ENCODE peak calls at places on chromosomes 13 and 19, in five cellular contexts. U is mesothelial cell of epicardium, T is fibroblast of lung, R is transverse colon, P is fibroblast of the aortic adventitia. H is an unnamed sample.

GRCh38 chr19:33388817-33389573 is 15.5 kb downstream of the CEBPG start:
- DNase-seq in U (no peak), T (no peak), R (no peak), P (no peak), H (no peak)

GRCh38 chr19:39692166-39692565 is 12.1 kb upstream of the LGALS14 start:
- DNase-seq in U (no peak), T (no peak), R (no peak), P (no peak), H (no peak)

GRCh38 chr19:49442354-49442753 is 1.0 kb upstream of the SLC17A7 start:
- DNase-seq in U (no peak), T (no peak), R (peak), P (no peak), H (no peak)

GRCh38 chr19:2887391-2887914 is 13.3 kb upstream of the ZNF57 start:
- DNase-seq in U (no peak), T (peak), R (no peak), P (peak), H (no peak)

GRCh38 chr19:1910169-1910568 is 5.0 kb downstream of the ADAT3 start:
- DNase-seq in U (no peak), T (peak), R (no peak), P (no peak), H (no peak)

GRCh38 chr13:54758795-54759194 is 1730.2 kb downstream of the OLFM4 start:
- DNase-seq in U (no peak), T (no peak), R (no peak), P (no peak), H (no peak)

GRCh38 chr19:1027953-1028902 is 1.8 kb downstream of the CNN2 start:
- DNase-seq in U (peak), T (peak), R (peak), P (peak), H (no peak)

GRCh38 chr19:1901940-1902404 is 3.2 kb upstream of the ADAT3 start:
- DNase-seq in U (no peak), T (peak), R (peak), P (no peak), H (no peak)

GRCh38 chr13:64688893-64689677 is 2541.1 kb downstream of the PCDH9 start:
- DNase-seq in U (no peak), T (peak), R (no peak), P (peak), H (no peak)

GRCh38 chr13:79711631-79712030 is 230.7 kb downstream of the NDFIP2 start:
- DNase-seq in U (no peak), T (no peak), R (no peak), P (no peak), H (no peak)

GRCh38 chr13:67238277-67238859 is 8.2 kb upstream of the PCDH9 start:
- DNase-seq in U (no peak), T (peak), R (no peak), P (peak), H (no peak)

GRCh38 chr13:32824061-32824460 is 192.2 kb upstream of the KL start:
- DNase-seq in U (no peak), T (no peak), R (no peak), P (no peak), H (no peak)

GRCh38 chr13:51625555-51626345 is 41.5 kb downstream of the WDFY2 start:
- DNase-seq in U (no peak), T (peak), R (no peak), P (peak), H (no peak)

GRCh38 chr19:38529610-38530009 is 88.1 kb downstream of the MAP4K1 start:
- DNase-seq in U (no peak), T (no peak), R (no peak), P (no peak), H (no peak)

GRCh38 chr19:1998712-1999708 is 16.5 kb downstream of the BTBD2 start:
- DNase-seq in U (no peak), T (no peak), R (no peak), P (no peak), H (no peak)

GRCh38 chr13:95624020-95624419 is 20.5 kb downstream of the DZIP1 start:
- DNase-seq in U (no peak), T (peak), R (no peak), P (peak), H (no peak)

GRCh38 chr13:67123165-67123564 is 107.0 kb downstream of the PCDH9 start:
- DNase-seq in U (no peak), T (no peak), R (no peak), P (no peak), H (no peak)

GRCh38 chr19:7534531-7534980 is 961 bp upstream of the PNPLA6 start:
- DNase-seq in U (peak), T (peak), R (peak), P (peak), H (peak)

GRCh38 chr13:42398542-42398941 is 126.6 kb downstream of the AKAP11 start:
- DNase-seq in U (no peak), T (no peak), R (no peak), P (peak), H (no peak)

GRCh38 chr13:21130116-21130515 is 46.2 kb downstream of the SKA3 start:
- DNase-seq in U (no peak), T (no peak), R (no peak), P (peak), H (no peak)

DNA sequence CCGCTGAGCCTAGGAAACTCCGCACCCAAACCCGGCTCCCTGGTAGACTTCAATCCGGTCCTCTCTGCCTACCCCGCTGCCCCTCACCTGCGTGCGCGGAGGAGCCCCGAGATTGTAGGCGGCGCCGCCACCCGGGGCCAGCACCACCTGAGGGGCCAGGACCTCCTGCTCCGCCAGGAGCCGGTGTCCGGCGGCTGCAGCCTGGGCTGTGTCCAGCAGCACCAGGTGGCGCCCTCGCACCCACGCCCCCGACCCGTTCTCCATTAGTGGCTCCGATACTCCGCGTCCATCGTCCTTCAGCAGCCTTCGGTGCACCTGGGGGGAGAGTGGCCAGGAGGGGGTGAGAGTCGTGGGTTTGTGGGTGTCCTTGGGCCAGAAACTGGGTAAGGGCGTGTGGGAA is 18.5 kb downstream of the MAN2B1 start:
- DNase-seq in U (no peak), T (no peak), R (no peak), P (no peak), H (no peak)
- TF ChIP-seq CTCF in U (no peak), T (no peak), R (no peak), P (no peak), H (no peak)

GRCh38 chr19:48060381-48060780 is 16.5 kb upstream of the CABP5 start:
- DNase-seq in U (no peak), T (no peak), R (no peak), P (no peak), H (no peak)

GRCh38 chr19:48061401-48062344 is 17.8 kb upstream of the CABP5 start:
- DNase-seq in U (no peak), T (no peak), R (no peak), P (no peak), H (no peak)

GRCh38 chr19:48053856-48054255 is 10.0 kb upstream of the CABP5 start:
- DNase-seq in U (no peak), T (no peak), R (no peak), P (no peak), H (no peak)

GRCh38 chr19:48064509-48064908 is 20.6 kb upstream of the CABP5 start:
- DNase-seq in U (no peak), T (no peak), R (no peak), P (no peak), H (no peak)

DNA sequence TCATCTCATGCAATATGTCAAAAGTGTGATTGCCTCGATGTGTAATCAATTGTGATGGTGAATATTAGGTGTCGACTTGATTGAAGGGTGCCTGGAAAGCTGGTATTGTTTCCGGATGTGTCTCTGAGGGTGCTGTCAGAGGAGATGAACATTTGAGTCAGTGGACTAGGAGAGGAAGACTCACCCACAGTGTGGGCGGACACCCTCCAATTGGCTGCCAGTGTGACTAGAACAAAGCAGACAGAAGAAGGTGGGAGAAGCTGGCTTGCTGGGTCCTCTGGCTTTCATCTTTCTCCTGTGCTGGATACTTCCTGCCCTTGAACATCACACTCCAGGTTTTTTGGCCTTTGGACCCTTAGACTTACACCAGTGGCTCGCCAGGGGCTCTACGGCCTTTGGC is 15.5 kb upstream of the CABP5 start:
- DNase-seq in U (no peak), T (no peak), R (no peak), P (no peak), H (no peak)
- TF ChIP-seq CTCF in U (no peak), T (no peak), R (no peak), P (no peak), H (no peak)

GRCh38 chr19:51164215-51164614 is 22.1 kb downstream of the SIGLEC7 start:
- DNase-seq in U (no peak), T (no peak), R (no peak), P (no peak), H (no peak)

GRCh38 chr19:51158474-51159129 is 16.5 kb downstream of the SIGLEC7 start:
- DNase-seq in U (peak), T (peak), R (peak), P (peak), H (peak)

GRCh38 chr19:51163257-51163656 is 21.2 kb downstream of the SIGLEC7 start:
- DNase-seq in U (no peak), T (no peak), R (no peak), P (no peak), H (no peak)

GRCh38 chr19:51159656-51160055 is 17.6 kb downstream of the SIGLEC7 start:
- DNase-seq in U (no peak), T (no peak), R (no peak), P (no peak), H (no peak)

DNA sequence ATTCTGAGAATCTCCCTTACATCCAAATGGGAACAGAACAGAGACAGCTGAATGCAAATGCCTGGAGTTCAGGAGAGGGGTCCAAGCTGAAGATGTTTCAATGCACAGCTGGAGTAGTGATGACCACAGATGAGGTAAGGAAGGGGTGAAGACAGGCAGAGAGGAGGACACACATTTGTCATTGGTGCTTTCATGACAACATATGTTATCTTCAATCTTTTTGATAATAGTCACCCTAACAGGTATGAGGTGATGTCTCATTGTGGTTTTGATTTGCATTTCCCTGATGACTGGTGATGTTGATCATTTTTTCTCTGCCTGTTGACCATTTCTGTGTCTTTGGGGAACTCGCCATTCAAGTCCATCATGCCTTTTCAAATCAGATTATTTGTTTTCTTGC is 19.2 kb downstream of the SIGLEC7 start:
- DNase-seq in U (no peak), T (no peak), R (no peak), P (no peak), H (no peak)
- TF ChIP-seq CTCF in U (no peak), T (no peak), R (no peak), P (no peak), H (no peak)

GRCh38 chr13:36981156-36981743 is 17.9 kb downstream of the ALG5 start:
- DNase-seq in U (no peak), T (peak), R (no peak), P (peak), H (no peak)
- TF ChIP-seq CTCF in U (peak), T (no peak), R (peak), P (peak), H (no peak)

DNA sequence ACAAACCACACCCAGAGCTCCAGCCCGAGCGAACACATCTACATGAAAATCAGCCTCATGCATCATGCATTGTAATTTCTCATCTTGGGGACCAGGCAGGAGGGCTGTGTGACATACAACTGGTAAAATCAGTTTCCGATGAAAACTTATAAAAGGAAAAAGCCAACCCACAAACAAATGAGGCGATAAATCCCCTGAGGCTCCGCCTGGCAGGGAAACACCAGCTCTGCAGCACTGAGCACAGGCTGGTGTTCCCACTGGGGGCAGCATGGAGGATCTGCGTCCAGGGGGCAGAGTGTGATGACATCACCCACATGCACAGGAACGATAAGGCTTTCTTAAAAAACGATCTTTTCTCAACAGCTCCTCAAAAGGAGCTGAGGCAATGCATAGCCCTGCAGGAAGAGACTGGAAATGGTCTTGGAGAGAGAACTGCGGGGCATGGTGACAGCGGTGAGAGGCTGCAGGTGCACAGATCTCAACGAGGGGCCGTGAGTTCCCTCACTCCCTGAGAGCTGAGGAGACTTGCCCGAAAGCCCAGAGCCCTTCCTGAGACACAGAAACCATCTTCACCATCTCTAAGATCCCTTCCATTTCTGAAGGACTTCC is 24.6 kb downstream of the SH3GL1 start:
- DNase-seq in U (peak), T (peak), R (peak), P (peak), H (no peak)
- TF ChIP-seq CTCF in U (peak), T (peak), R (peak), P (peak), H (no peak)

GRCh38 chr13:113208424-113209335 is at the start of gene PCID2:
- DNase-seq in U (peak), T (peak), R (peak), P (peak), H (peak)
- TF ChIP-seq CTCF in U (no peak), T (no peak), R (no peak), P (no peak), H (no peak)

GRCh38 chr19:18666784-18667183 is 16.7 kb upstream of the CRTC1 start:
- DNase-seq in U (no peak), T (no peak), R (no peak), P (no peak), H (no peak)

GRCh38 chr19:18666304-18666703 is 17.2 kb upstream of the CRTC1 start:
- DNase-seq in U (no peak), T (no peak), R (no peak), P (no peak), H (no peak)

GRCh38 chr19:18668744-18669523 is 14.5 kb upstream of the CRTC1 start:
- DNase-seq in U (no peak), T (no peak), R (no peak), P (no peak), H (no peak)

GRCh38 chr19:18668252-18668631 is 15.2 kb upstream of the CRTC1 start:
- DNase-seq in U (no peak), T (no peak), R (no peak), P (no peak), H (no peak)

GRCh38 chr19:18667531-18668251 is 15.8 kb upstream of the CRTC1 start:
- DNase-seq in U (no peak), T (no peak), R (no peak), P (no peak), H (no peak)
- TF ChIP-seq CTCF in U (no peak), T (no peak), R (no peak), P (no peak), H (no peak)